ENCODE peak calls at places on chromosomes 3 and 15, in five cellular contexts. P is RPMI7951, V is EL, F is left colon, W is cerebellar cortex. R is an unnamed sample.

GRCh38 chr3:45437388-45437787 is 49.0 kb downstream of the LARS2 start:
- DNase-seq in P (peak), W (peak), V (peak), F (no peak), R (no peak)

GRCh38 chr3:149586871-149587270 is 71.0 kb downstream of the WWTR1 start:
- DNase-seq in V (peak), W (no peak), P (peak), F (no peak), R (peak)

GRCh38 chr3:149188494-149188893 is 33.1 kb downstream of the CP start:
- DNase-seq in P (no peak), F (no peak), V (no peak), W (no peak), R (no peak)

GRCh38 chr3:10526366-10526765 is 21.0 kb upstream of the ATP2B2 start:
- DNase-seq in V (no peak), F (no peak), P (no peak), W (no peak), R (no peak)

GRCh38 chr3:174495928-174496327 is 363.2 kb upstream of the NAALADL2 start:
- DNase-seq in W (no peak), F (no peak), P (no peak), V (no peak), R (no peak)

GRCh38 chr3:25910997-25911396 is 121.1 kb downstream of the OXSM start:
- DNase-seq in V (peak), W (peak), F (peak), P (no peak), R (no peak)

GRCh38 chr15:100785181-100786138 is 94.2 kb upstream of the ALDH1A3 start:
- DNase-seq in V (no peak), P (no peak), F (no peak), W (no peak), R (peak)

GRCh38 chr3:59482684-59483083 is 432.9 kb upstream of the CFAP20DC start:
- DNase-seq in P (peak), F (no peak), W (no peak), V (no peak), R (peak)

GRCh38 chr15:62928996-62929350 is 113.6 kb upstream of the TPM1 start:
- DNase-seq in W (no peak), V (peak), F (no peak), P (peak), R (peak)

GRCh38 chr3:63046580-63046979 is 171.4 kb upstream of the CADPS start:
- DNase-seq in V (no peak), W (no peak), P (no peak), F (peak), R (no peak)

GRCh38 chr15:98518823-98519561 is 129.3 kb upstream of the IGF1R start:
- DNase-seq in V (peak), F (peak), P (peak), W (peak), R (peak)

GRCh38 chr3:119148493-119149180 is 2.7 kb downstream of the TEX55 start:
- DNase-seq in P (no peak), F (no peak), W (no peak), V (peak), R (peak)

GRCh38 chr3:189806171-189806951 is 175.2 kb downstream of the TP63 start:
- DNase-seq in W (no peak), F (no peak), P (no peak), V (no peak), R (no peak)

GRCh38 chr15:64740361-64741170 is 34.8 kb downstream of the RBPMS2 start:
- DNase-seq in F (peak), W (no peak), V (peak), P (peak), R (peak)

GRCh38 chr3:84980011-84980410 is 21.2 kb downstream of the CADM2 start:
- DNase-seq in V (no peak), W (peak), F (no peak), P (no peak), R (no peak)

GRCh38 chr15:28132524-28133275 is 33.6 kb upstream of the OCA2 start:
- DNase-seq in P (peak), F (no peak), V (peak), W (no peak), R (peak)

GRCh38 chr3:132209860-132210259 is 107.3 kb upstream of the ACP3 start:
- DNase-seq in P (no peak), W (no peak), F (no peak), V (no peak), R (no peak)

GRCh38 chr15:70488941-70489848 is 274.2 kb downstream of the UACA start:
- DNase-seq in P (no peak), F (no peak), W (no peak), V (no peak), R (no peak)

GRCh38 chr15:33135355-33135781 is 59.1 kb downstream of the FMN1 start:
- DNase-seq in W (no peak), V (no peak), F (no peak), P (peak), R (no peak)

GRCh38 chr3:177789500-177789899 is 592.2 kb upstream of the TBL1XR1 start:
- DNase-seq in V (no peak), W (no peak), P (no peak), F (no peak), R (no peak)

GRCh38 chr3:134094491-134094890 is 64.8 kb upstream of the SLCO2A1 start:
- DNase-seq in F (no peak), P (no peak), V (peak), W (no peak), R (peak)

GRCh38 chr3:194488007-194488742 is 1.4 kb upstream of the ATP13A3 start:
- DNase-seq in F (no peak), V (no peak), P (no peak), W (no peak), R (peak)

GRCh38 chr3:170054204-170054603 is 16.4 kb downstream of the GPR160 start:
- DNase-seq in V (no peak), F (no peak), P (peak), W (peak), R (peak)

GRCh38 chr3:72580246-72580756 is 267.9 kb downstream of the SHQ1 start:
- DNase-seq in P (no peak), W (no peak), V (no peak), F (no peak), R (no peak)

GRCh38 chr15:88800026-88800425 is 3.2 kb upstream of the ACAN start:
- DNase-seq in F (no peak), W (no peak), P (peak), V (peak), R (peak)

GRCh38 chr3:174937488-174937887 is 78.4 kb downstream of the NAALADL2 start:
- DNase-seq in P (no peak), W (no peak), F (no peak), V (peak), R (peak)

GRCh38 chr3:122305818-122306621 is 19.0 kb upstream of the CSTA start:
- DNase-seq in V (no peak), F (peak), W (peak), P (no peak), R (peak)

GRCh38 chr3:64417816-64418215 is 192.6 kb upstream of the PRICKLE2 start:
- DNase-seq in F (no peak), V (peak), W (no peak), P (peak), R (peak)

GRCh38 chr3:67540198-67540894 is 114.1 kb downstream of the SUCLG2 start:
- DNase-seq in P (no peak), V (no peak), W (no peak), F (no peak), R (no peak)

GRCh38 chr15:40942337-40942854 is 10.9 kb upstream of the CHAC1 start:
- DNase-seq in W (no peak), P (no peak), F (peak), V (no peak), R (no peak)

GRCh38 chr15:52103217-52104207 is 9.1 kb downstream of the BCL2L10 start:
- DNase-seq in W (no peak), V (peak), P (peak), F (no peak), R (peak)

GRCh38 chr15:45265506-45265905 is 13.5 kb downstream of the SLC28A2 start:
- DNase-seq in V (no peak), P (no peak), W (no peak), F (no peak), R (no peak)

GRCh38 chr3:22862111-22862510 is 341.0 kb upstream of the UBE2E2 start:
- DNase-seq in W (no peak), V (no peak), P (no peak), F (no peak), R (no peak)

GRCh38 chr3:10398341-10398740 is 77.4 kb upstream of the SEC13 start:
- DNase-seq in W (no peak), V (no peak), F (no peak), P (peak), R (peak)

GRCh38 chr3:194167873-194168272 is 31.9 kb downstream of the HES1 start:
- DNase-seq in F (no peak), P (no peak), W (no peak), V (no peak), R (no peak)

GRCh38 chr15:29795610-29796009 is 26.7 kb downstream of the TJP1 start:
- DNase-seq in V (no peak), W (no peak), F (no peak), P (no peak), R (no peak)

GRCh38 chr15:96796841-96797240 is 466.3 kb downstream of the NR2F2 start:
- DNase-seq in V (no peak), P (no peak), W (no peak), F (no peak), R (no peak)